ENCODE peak calls at places on chromosomes 6 and 20, in nine cellular contexts. One of them, this sample, is unnamed. For H3K36me3, the result is how much of the 10 kb centered on the place peaks cover.

GRCh38 chr6:17897681-17898080 is 89.8 kb downstream of the KIF13A start:
- DNase-seq in CD8-positive, alpha-beta memory T cell: no peak
- DNase-seq in brain microvascular endothelial cell: no peak
- DNase-seq in IMR-90: no peak
- DNase-seq in colonic mucosa: no peak
- DNase-seq in GM23338: no peak
- DNase-seq in thoracic aorta: no peak
- DNase-seq in sigmoid colon: no peak
- DNase-seq in left ventricle myocardium inferior: no peak
- DNase-seq in this sample: no peak

GRCh38 chr6:2999005-2999620 is 581 bp upstream of the NQO2 start:
- DNase-seq in CD8-positive, alpha-beta memory T cell: no peak
- DNase-seq in brain microvascular endothelial cell: peak
- DNase-seq in IMR-90: peak
- DNase-seq in colonic mucosa: no peak
- DNase-seq in GM23338: no peak
- DNase-seq in thoracic aorta: peak
- DNase-seq in sigmoid colon: no peak
- DNase-seq in left ventricle myocardium inferior: no peak
- DNase-seq in this sample: peak

GRCh38 chr20:7496394-7497111 is 443.7 kb downstream of the HAO1 start:
- DNase-seq in CD8-positive, alpha-beta memory T cell: no peak
- DNase-seq in brain microvascular endothelial cell: peak
- DNase-seq in IMR-90: no peak
- DNase-seq in colonic mucosa: no peak
- DNase-seq in GM23338: no peak
- DNase-seq in thoracic aorta: no peak
- DNase-seq in sigmoid colon: no peak
- DNase-seq in left ventricle myocardium inferior: no peak
- DNase-seq in this sample: no peak

GRCh38 chr6:144613859-144614258 is 328.7 kb downstream of the UTRN start:
- DNase-seq in CD8-positive, alpha-beta memory T cell: no peak
- DNase-seq in brain microvascular endothelial cell: no peak
- DNase-seq in IMR-90: peak
- DNase-seq in colonic mucosa: no peak
- DNase-seq in GM23338: no peak
- DNase-seq in thoracic aorta: no peak
- DNase-seq in sigmoid colon: no peak
- DNase-seq in left ventricle myocardium inferior: no peak
- DNase-seq in this sample: no peak

GRCh38 chr20:33653218-33653899 is 8.8 kb upstream of the C20orf144 start:
- DNase-seq in CD8-positive, alpha-beta memory T cell: peak
- DNase-seq in brain microvascular endothelial cell: no peak
- DNase-seq in IMR-90: peak
- DNase-seq in colonic mucosa: peak
- DNase-seq in GM23338: peak
- DNase-seq in thoracic aorta: no peak
- DNase-seq in sigmoid colon: peak
- DNase-seq in left ventricle myocardium inferior: peak
- DNase-seq in this sample: peak

GRCh38 chr6:160137989-160138835 is 16.6 kb downstream of the SLC22A1 start:
- DNase-seq in CD8-positive, alpha-beta memory T cell: peak
- DNase-seq in brain microvascular endothelial cell: peak
- DNase-seq in IMR-90: peak
- DNase-seq in colonic mucosa: peak
- DNase-seq in GM23338: peak
- DNase-seq in thoracic aorta: no peak
- DNase-seq in sigmoid colon: peak
- DNase-seq in left ventricle myocardium inferior: no peak
- DNase-seq in this sample: peak

GRCh38 chr6:107533415-107534059 is 43.6 kb downstream of the SOBP start:
- DNase-seq in CD8-positive, alpha-beta memory T cell: no peak
- DNase-seq in brain microvascular endothelial cell: no peak
- DNase-seq in IMR-90: no peak
- DNase-seq in colonic mucosa: no peak
- DNase-seq in GM23338: peak
- DNase-seq in thoracic aorta: no peak
- DNase-seq in sigmoid colon: no peak
- DNase-seq in left ventricle myocardium inferior: no peak
- DNase-seq in this sample: no peak

GRCh38 chr6:168372871-168373270 is 53.3 kb upstream of the DACT2 start:
- DNase-seq in CD8-positive, alpha-beta memory T cell: no peak
- DNase-seq in brain microvascular endothelial cell: no peak
- DNase-seq in IMR-90: no peak
- DNase-seq in colonic mucosa: peak
- DNase-seq in GM23338: no peak
- DNase-seq in thoracic aorta: no peak
- DNase-seq in sigmoid colon: peak
- DNase-seq in left ventricle myocardium inferior: no peak
- DNase-seq in this sample: no peak

GRCh38 chr20:32282461-32282860 is 5.0 kb downstream of the KIF3B start:
- DNase-seq in CD8-positive, alpha-beta memory T cell: no peak
- DNase-seq in brain microvascular endothelial cell: no peak
- DNase-seq in IMR-90: no peak
- DNase-seq in colonic mucosa: no peak
- DNase-seq in GM23338: no peak
- DNase-seq in thoracic aorta: no peak
- DNase-seq in sigmoid colon: no peak
- DNase-seq in left ventricle myocardium inferior: peak
- DNase-seq in this sample: no peak

GRCh38 chr20:49542514-49542991 is 25.4 kb downstream of the PTGIS start:
- DNase-seq in CD8-positive, alpha-beta memory T cell: no peak
- DNase-seq in brain microvascular endothelial cell: no peak
- DNase-seq in IMR-90: no peak
- DNase-seq in colonic mucosa: no peak
- DNase-seq in GM23338: no peak
- DNase-seq in thoracic aorta: no peak
- DNase-seq in sigmoid colon: no peak
- DNase-seq in left ventricle myocardium inferior: no peak
- DNase-seq in this sample: no peak

GRCh38 chr20:49543071-49543857 is 24.7 kb downstream of the PTGIS start:
- DNase-seq in CD8-positive, alpha-beta memory T cell: no peak
- DNase-seq in brain microvascular endothelial cell: no peak
- DNase-seq in IMR-90: no peak
- DNase-seq in colonic mucosa: no peak
- DNase-seq in GM23338: no peak
- DNase-seq in thoracic aorta: no peak
- DNase-seq in sigmoid colon: peak
- DNase-seq in left ventricle myocardium inferior: no peak
- DNase-seq in this sample: no peak

GRCh38 chr20:49545572-49545971 is 22.4 kb downstream of the PTGIS start:
- DNase-seq in CD8-positive, alpha-beta memory T cell: no peak
- DNase-seq in brain microvascular endothelial cell: no peak
- DNase-seq in IMR-90: no peak
- DNase-seq in colonic mucosa: no peak
- DNase-seq in GM23338: peak
- DNase-seq in thoracic aorta: no peak
- DNase-seq in sigmoid colon: no peak
- DNase-seq in left ventricle myocardium inferior: no peak
- DNase-seq in this sample: no peak

GRCh38 chr20:49544535-49544934 is 23.4 kb downstream of the PTGIS start:
- DNase-seq in CD8-positive, alpha-beta memory T cell: no peak
- DNase-seq in brain microvascular endothelial cell: no peak
- DNase-seq in IMR-90: no peak
- DNase-seq in colonic mucosa: no peak
- DNase-seq in GM23338: no peak
- DNase-seq in thoracic aorta: no peak
- DNase-seq in sigmoid colon: no peak
- DNase-seq in left ventricle myocardium inferior: no peak
- DNase-seq in this sample: no peak

GRCh38 chr20:49543858-49544437 is 24.0 kb downstream of the PTGIS start:
- DNase-seq in CD8-positive, alpha-beta memory T cell: no peak
- DNase-seq in brain microvascular endothelial cell: no peak
- DNase-seq in IMR-90: no peak
- DNase-seq in colonic mucosa: no peak
- DNase-seq in GM23338: no peak
- DNase-seq in thoracic aorta: no peak
- DNase-seq in sigmoid colon: peak
- DNase-seq in left ventricle myocardium inferior: no peak
- DNase-seq in this sample: no peak
- H3K36me3 ChIP-seq in CD8-positive, alpha-beta memory T cell: under half
- H3K36me3 ChIP-seq in brain microvascular endothelial cell: under half
- H3K36me3 ChIP-seq in IMR-90: under half
- H3K36me3 ChIP-seq in colonic mucosa: under half
- H3K36me3 ChIP-seq in GM23338: under half
- H3K36me3 ChIP-seq in thoracic aorta: half or more
- H3K36me3 ChIP-seq in sigmoid colon: half or more
- H3K36me3 ChIP-seq in left ventricle myocardium inferior: under half
- H3K36me3 ChIP-seq in this sample: under half

GRCh38 chr20:47216819-47217410 is 139.6 kb downstream of the ZMYND8 start:
- DNase-seq in CD8-positive, alpha-beta memory T cell: no peak
- DNase-seq in brain microvascular endothelial cell: no peak
- DNase-seq in IMR-90: no peak
- DNase-seq in colonic mucosa: no peak
- DNase-seq in GM23338: no peak
- DNase-seq in thoracic aorta: no peak
- DNase-seq in sigmoid colon: no peak
- DNase-seq in left ventricle myocardium inferior: no peak
- DNase-seq in this sample: no peak

GRCh38 chr20:47212606-47213207 is 143.8 kb downstream of the ZMYND8 start:
- DNase-seq in CD8-positive, alpha-beta memory T cell: no peak
- DNase-seq in brain microvascular endothelial cell: no peak
- DNase-seq in IMR-90: no peak
- DNase-seq in colonic mucosa: no peak
- DNase-seq in GM23338: no peak
- DNase-seq in thoracic aorta: no peak
- DNase-seq in sigmoid colon: no peak
- DNase-seq in left ventricle myocardium inferior: no peak
- DNase-seq in this sample: no peak

GRCh38 chr20:47215653-47216397 is 140.7 kb downstream of the ZMYND8 start:
- DNase-seq in CD8-positive, alpha-beta memory T cell: no peak
- DNase-seq in brain microvascular endothelial cell: no peak
- DNase-seq in IMR-90: no peak
- DNase-seq in colonic mucosa: no peak
- DNase-seq in GM23338: no peak
- DNase-seq in thoracic aorta: no peak
- DNase-seq in sigmoid colon: no peak
- DNase-seq in left ventricle myocardium inferior: no peak
- DNase-seq in this sample: no peak

GRCh38 chr20:47211036-47211435 is 145.5 kb downstream of the ZMYND8 start:
- DNase-seq in CD8-positive, alpha-beta memory T cell: no peak
- DNase-seq in brain microvascular endothelial cell: no peak
- DNase-seq in IMR-90: no peak
- DNase-seq in colonic mucosa: no peak
- DNase-seq in GM23338: no peak
- DNase-seq in thoracic aorta: no peak
- DNase-seq in sigmoid colon: no peak
- DNase-seq in left ventricle myocardium inferior: no peak
- DNase-seq in this sample: no peak

GRCh38 chr20:47213960-47214359 is 142.5 kb downstream of the ZMYND8 start:
- DNase-seq in CD8-positive, alpha-beta memory T cell: no peak
- DNase-seq in brain microvascular endothelial cell: no peak
- DNase-seq in IMR-90: no peak
- DNase-seq in colonic mucosa: no peak
- DNase-seq in GM23338: no peak
- DNase-seq in thoracic aorta: no peak
- DNase-seq in sigmoid colon: no peak
- DNase-seq in left ventricle myocardium inferior: no peak
- DNase-seq in this sample: no peak
- H3K36me3 ChIP-seq in CD8-positive, alpha-beta memory T cell: half or more
- H3K36me3 ChIP-seq in brain microvascular endothelial cell: half or more
- H3K36me3 ChIP-seq in IMR-90: half or more
- H3K36me3 ChIP-seq in colonic mucosa: under half
- H3K36me3 ChIP-seq in GM23338: half or more
- H3K36me3 ChIP-seq in thoracic aorta: under half
- H3K36me3 ChIP-seq in sigmoid colon: half or more
- H3K36me3 ChIP-seq in left ventricle myocardium inferior: half or more
- H3K36me3 ChIP-seq in this sample: under half

GRCh38 chr6:112195166-112195565 is 59.2 kb downstream of the LAMA4 start:
- DNase-seq in CD8-positive, alpha-beta memory T cell: no peak
- DNase-seq in brain microvascular endothelial cell: no peak
- DNase-seq in IMR-90: no peak
- DNase-seq in colonic mucosa: no peak
- DNase-seq in GM23338: no peak
- DNase-seq in thoracic aorta: no peak
- DNase-seq in sigmoid colon: no peak
- DNase-seq in left ventricle myocardium inferior: no peak
- DNase-seq in this sample: no peak
- H3K36me3 ChIP-seq in CD8-positive, alpha-beta memory T cell: under half
- H3K36me3 ChIP-seq in brain microvascular endothelial cell: under half
- H3K36me3 ChIP-seq in IMR-90: under half
- H3K36me3 ChIP-seq in colonic mucosa: under half
- H3K36me3 ChIP-seq in GM23338: under half
- H3K36me3 ChIP-seq in thoracic aorta: under half
- H3K36me3 ChIP-seq in sigmoid colon: half or more
- H3K36me3 ChIP-seq in left ventricle myocardium inferior: under half
- H3K36me3 ChIP-seq in this sample: under half

DNA sequence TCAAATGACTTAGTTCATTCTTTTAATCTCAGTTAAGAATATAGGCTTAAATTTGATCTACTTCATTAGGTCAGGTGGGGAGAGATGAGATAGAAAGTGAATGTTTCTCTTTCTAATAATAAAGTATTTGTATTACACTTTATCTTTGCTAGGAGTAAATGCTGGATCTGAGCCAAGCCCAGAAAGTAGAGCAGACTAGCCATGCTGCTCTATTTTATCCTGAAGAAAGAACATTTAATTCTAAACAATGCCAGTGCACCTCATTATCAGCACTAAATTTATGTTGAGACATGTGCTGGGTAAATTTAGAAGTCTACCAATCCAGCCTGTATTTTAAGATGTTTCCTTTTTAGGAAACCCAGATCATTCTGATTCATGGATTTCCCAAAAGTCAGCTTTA is 43.5 kb downstream of the AKIRIN2 start:
- DNase-seq in CD8-positive, alpha-beta memory T cell: no peak
- DNase-seq in brain microvascular endothelial cell: no peak
- DNase-seq in IMR-90: no peak
- DNase-seq in colonic mucosa: no peak
- DNase-seq in GM23338: no peak
- DNase-seq in thoracic aorta: no peak
- DNase-seq in sigmoid colon: no peak
- DNase-seq in left ventricle myocardium inferior: no peak
- DNase-seq in this sample: no peak
- H3K36me3 ChIP-seq in CD8-positive, alpha-beta memory T cell: under half
- H3K36me3 ChIP-seq in brain microvascular endothelial cell: under half
- H3K36me3 ChIP-seq in IMR-90: under half
- H3K36me3 ChIP-seq in colonic mucosa: under half
- H3K36me3 ChIP-seq in GM23338: under half
- H3K36me3 ChIP-seq in thoracic aorta: under half
- H3K36me3 ChIP-seq in sigmoid colon: under half
- H3K36me3 ChIP-seq in left ventricle myocardium inferior: under half
- H3K36me3 ChIP-seq in this sample: half or more

GRCh38 chr6:166335378-166336366 is 6.7 kb downstream of the SFT2D1 start:
- DNase-seq in CD8-positive, alpha-beta memory T cell: no peak
- DNase-seq in brain microvascular endothelial cell: no peak
- DNase-seq in IMR-90: no peak
- DNase-seq in colonic mucosa: no peak
- DNase-seq in GM23338: no peak
- DNase-seq in thoracic aorta: no peak
- DNase-seq in sigmoid colon: no peak
- DNase-seq in left ventricle myocardium inferior: no peak
- DNase-seq in this sample: no peak
- H3K36me3 ChIP-seq in CD8-positive, alpha-beta memory T cell: under half
- H3K36me3 ChIP-seq in brain microvascular endothelial cell: under half
- H3K36me3 ChIP-seq in IMR-90: under half
- H3K36me3 ChIP-seq in colonic mucosa: under half
- H3K36me3 ChIP-seq in GM23338: under half
- H3K36me3 ChIP-seq in thoracic aorta: under half
- H3K36me3 ChIP-seq in sigmoid colon: under half
- H3K36me3 ChIP-seq in left ventricle myocardium inferior: under half
- H3K36me3 ChIP-seq in this sample: under half

GRCh38 chr20:48951646-48952045 is 30.1 kb downstream of the ARFGEF2 start:
- DNase-seq in CD8-positive, alpha-beta memory T cell: no peak
- DNase-seq in brain microvascular endothelial cell: no peak
- DNase-seq in IMR-90: no peak
- DNase-seq in colonic mucosa: no peak
- DNase-seq in GM23338: no peak
- DNase-seq in thoracic aorta: no peak
- DNase-seq in sigmoid colon: no peak
- DNase-seq in left ventricle myocardium inferior: no peak
- DNase-seq in this sample: no peak
- H3K36me3 ChIP-seq in CD8-positive, alpha-beta memory T cell: half or more
- H3K36me3 ChIP-seq in brain microvascular endothelial cell: under half
- H3K36me3 ChIP-seq in IMR-90: half or more
- H3K36me3 ChIP-seq in colonic mucosa: under half
- H3K36me3 ChIP-seq in GM23338: under half
- H3K36me3 ChIP-seq in thoracic aorta: under half
- H3K36me3 ChIP-seq in sigmoid colon: half or more
- H3K36me3 ChIP-seq in left ventricle myocardium inferior: half or more
- H3K36me3 ChIP-seq in this sample: under half